ENCODE peak calls at places on chromosomes 1 and 21, in seven cellular contexts. M is T-helper 17 cell; S is stimulated activated CD8-positive, alpha-beta memory T cell treated with anti-CD3 and anti-CD28 coated beads, Interleukin-7, amount 100 ng/mL, for 1 hour; E is astrocyte; W is EH; O is mesenteric fat pad; T is thoracic aorta. U is an unnamed sample.

GRCh38 chr1:22207605-22208264 is 64.8 kb upstream of the WNT4 start:
- DNase-seq in O (no peak), M (no peak), S (no peak), E (no peak), W (peak; percentile 6), T (no peak), U (peak; percentile 24)

GRCh38 chr1:193143285-193143684 is 21.5 kb downstream of the CDC73 start:
- DNase-seq in W (peak; percentile 37), O (no peak), E (no peak), T (no peak), S (no peak), M (no peak), U (peak; percentile 33)

GRCh38 chr1:152502496-152503180 is 8.0 kb upstream of the LCE5A start:
- DNase-seq in E (peak; percentile 3), W (peak; percentile 69), T (no peak), M (no peak), S (no peak), O (no peak), U (peak; percentile 94)

GRCh38 chr1:14975119-14975518 is 178.4 kb upstream of the TMEM51 start:
- DNase-seq in W (no peak), T (no peak), E (no peak), M (no peak), S (no peak), O (no peak), U (no peak)

GRCh38 chr1:243558556-243558955 is 291.5 kb downstream of the AKT3 start:
- DNase-seq in T (no peak), W (no peak), S (no peak), E (no peak), M (no peak), O (no peak), U (no peak)

GRCh38 chr21:26982767-26983166 is 15.9 kb upstream of the ADAMTS5 start:
- DNase-seq in M (no peak), S (no peak), T (no peak), W (peak; percentile 49), O (no peak), E (peak; percentile 29), U (peak; percentile 70)

GRCh38 chr1:116483481-116484309 is 87.1 kb downstream of the CD58 start:
- DNase-seq in S (no peak), O (no peak), E (no peak), M (no peak), W (no peak), T (no peak), U (no peak)

GRCh38 chr21:34129039-34129891 is 55.9 kb downstream of the MRPS6 start:
- DNase-seq in S (peak; percentile 24), M (peak; percentile 23), E (peak; percentile 87), W (peak; percentile 92), O (no peak), T (peak; percentile 38), U (peak; percentile 94)

GRCh38 chr1:224700915-224701531 is 84.9 kb downstream of the CNIH3 start:
- DNase-seq in T (no peak), W (peak; percentile 27), M (no peak), S (no peak), O (no peak), E (no peak), U (peak; percentile 58)

GRCh38 chr1:242827538-242827937 is 303.0 kb upstream of the PLD5 start:
- DNase-seq in E (peak; percentile 20), M (no peak), T (no peak), S (no peak), W (no peak), O (no peak), U (peak; percentile 10)

GRCh38 chr1:206685256-206685748 is 597 bp downstream of the MAPKAPK2 start:
- DNase-seq in T (no peak), O (no peak), E (no peak), M (peak; percentile 22), S (no peak), W (peak; percentile 32), U (peak; percentile 76)

GRCh38 chr1:57835620-57836019 is 411.8 kb upstream of the DAB1 start:
- DNase-seq in W (no peak), S (no peak), M (no peak), E (no peak), O (no peak), T (no peak), U (no peak)

GRCh38 chr1:170285027-170285426 is 139.3 kb downstream of the NTMT2 start:
- DNase-seq in W (no peak), M (no peak), S (no peak), T (no peak), E (no peak), O (no peak), U (no peak)

GRCh38 chr1:42379794-42380616 is 587 bp upstream of the RIMKLA start:
- DNase-seq in M (no peak), S (no peak), W (peak; percentile 50), O (no peak), T (no peak), E (peak; percentile 18), U (peak; percentile 57)

GRCh38 chr1:234336359-234336758 is 36.9 kb upstream of the COA6 start:
- DNase-seq in W (no peak), M (no peak), E (no peak), T (no peak), O (no peak), S (no peak), U (no peak)

GRCh38 chr1:36775716-36776115 is 258.6 kb downstream of the GRIK3 start:
- DNase-seq in W (no peak), T (no peak), M (no peak), E (no peak), S (no peak), O (no peak), U (no peak)

GRCh38 chr1:69991644-69992043 is 213.7 kb downstream of the LRRC40 start:
- DNase-seq in M (no peak), E (no peak), O (no peak), S (no peak), W (peak; percentile 52), T (no peak), U (peak; percentile 65)

GRCh38 chr1:234570336-234570735 is 39.6 kb downstream of the IRF2BP2 start:
- DNase-seq in M (no peak), W (no peak), S (no peak), E (no peak), T (no peak), O (no peak), U (no peak)

GRCh38 chr1:17676387-17677060 is 78.6 kb upstream of the ACTL8 start:
- DNase-seq in M (no peak), T (no peak), S (no peak), E (no peak), W (peak; percentile 40), O (no peak), U (peak; percentile 34)

GRCh38 chr1:91803133-91803532 is 82.8 kb downstream of the TGFBR3 start:
- DNase-seq in T (no peak), E (no peak), O (no peak), W (no peak), S (no peak), M (no peak), U (peak; percentile 50)

GRCh38 chr1:217089239-217090014 is 366.2 kb upstream of the ESRRG start:
- DNase-seq in S (no peak), M (no peak), T (no peak), O (no peak), E (peak; percentile 51), W (peak; percentile 11), U (peak; percentile 24)